ENCODE peak calls at places on chromosomes 5 and 9, in seven cellular contexts. Z is NCI-H1105; M is AML-193; J is tibial artery; O is NCI-H524; H is cerebellum; B is CD8-positive, alpha-beta memory T cell. V is an unnamed sample.

GRCh38 chr5:93189707-93190120 is 391.3 kb downstream of the NR2F1-AS1 start:
- DNase-seq in O (no peak), B (no peak), H (no peak), J (no peak), M (no peak), Z (no peak), V (no peak)

GRCh38 chr9:129983891-129984290 is 59.1 kb downstream of the FNBP1 start:
- DNase-seq in H (no peak), J (peak), M (no peak), Z (no peak), B (no peak), O (no peak), V (no peak)

GRCh38 chr9:127545196-127546124 is 66.6 kb upstream of the STXBP1 start:
- DNase-seq in H (no peak), J (no peak), Z (no peak), M (no peak), O (no peak), B (no peak), V (no peak)

GRCh38 chr9:128428644-128429504 is 8.2 kb downstream of the CERCAM start:
- DNase-seq in H (peak), O (no peak), M (no peak), B (no peak), J (no peak), Z (no peak), V (no peak)

GRCh38 chr5:155815248-155815647 is 511.7 kb upstream of the SGCD start:
- DNase-seq in B (no peak), J (no peak), H (no peak), O (no peak), Z (no peak), M (no peak), V (no peak)

GRCh38 chr5:168925160-168925559 is 346.0 kb upstream of the PANK3 start:
- DNase-seq in Z (no peak), B (no peak), M (no peak), H (no peak), J (no peak), O (no peak), V (no peak)

GRCh38 chr5:134458676-134459403 is 47.2 kb upstream of the CDKN2AIPNL start:
- DNase-seq in Z (no peak), M (no peak), H (no peak), B (no peak), O (peak), J (no peak), V (no peak)

GRCh38 chr9:98381311-98382103 is 126.1 kb upstream of the TBC1D2 start:
- DNase-seq in J (no peak), O (no peak), B (no peak), H (no peak), M (no peak), Z (no peak), V (no peak)

V was measured in cerebellar cortex.